ENCODE peak calls at places on chromosomes 7 and 10, in nine cellular contexts. D, K, H, T, I, X, P, R and J are unnamed samples.
A peak's percentile ranks its signal among the peaks of the same experiment; 100 is the strongest.

GRCh38 chr7:118855290-118855689 is 630.8 kb downstream of the ANKRD7 start:
- DNase-seq in R (no peak), P (peak; percentile 13), K (no peak), D (no peak), H (no peak), X (no peak), I (no peak), T (no peak), J (no peak)

GRCh38 chr10:98257961-98258360 is 10.0 kb downstream of the LOXL4 start:
- DNase-seq in D (no peak), X (no peak), R (no peak), T (no peak), P (no peak), K (no peak), I (no peak), H (no peak), J (no peak)

GRCh38 chr7:119842337-119842736 is 430.6 kb upstream of the KCND2 start:
- DNase-seq in P (no peak), X (no peak), R (no peak), K (no peak), H (no peak), D (no peak), I (no peak), T (no peak), J (no peak)

GRCh38 chr10:76327441-76327840 is 896.0 kb downstream of the LRMDA start:
- DNase-seq in D (no peak), K (no peak), X (no peak), P (no peak), T (no peak), R (no peak), H (no peak), I (no peak), J (no peak)

GRCh38 chr7:25854608-25855497 is 297.1 kb upstream of the NFE2L3 start:
- DNase-seq in P (no peak), I (peak; percentile 98), T (no peak), K (peak; percentile 65), R (no peak), H (peak; percentile 70), X (no peak), D (no peak), J (peak; percentile 90)

GRCh38 chr10:122286872-122287271 is 15.8 kb downstream of the BTBD16 start:
- DNase-seq in P (no peak), T (no peak), D (peak; percentile 75), I (no peak), K (no peak), R (no peak), X (no peak), H (peak; percentile 34), J (peak; percentile 80)

GRCh38 chr10:116873134-116873533 is 23.8 kb downstream of the ENO4 start:
- DNase-seq in H (no peak), R (no peak), D (no peak), X (no peak), I (no peak), T (no peak), P (no peak), K (no peak), J (no peak)

GRCh38 chr7:108291135-108291508 is 161.0 kb upstream of the LAMB4 start:
- DNase-seq in K (no peak), T (no peak), R (no peak), P (no peak), I (no peak), D (no peak), X (no peak), H (no peak), J (no peak)

GRCh38 chr7:68529221-68529620 is 1069.1 kb upstream of the AUTS2 start:
- DNase-seq in X (no peak), P (no peak), I (no peak), D (no peak), T (no peak), H (peak; percentile 12), K (no peak), R (no peak), J (no peak)

GRCh38 chr7:149814494-149814893 is 23.7 kb upstream of the ZNF862 start:
- DNase-seq in I (no peak), X (no peak), D (no peak), H (no peak), P (no peak), R (no peak), K (no peak), T (no peak), J (no peak)

GRCh38 chr7:14419554-14419953 is 430.1 kb upstream of the ETV1 start:
- DNase-seq in I (no peak), R (no peak), K (no peak), D (no peak), P (no peak), X (no peak), H (no peak), T (no peak), J (no peak)

GRCh38 chr10:101132636-101133473 is 1.8 kb downstream of the TLX1 start:
- DNase-seq in T (no peak), X (no peak), D (no peak), K (no peak), P (no peak), H (no peak), I (no peak), R (no peak), J (no peak)

GRCh38 chr10:122486396-122487080 is 25.2 kb downstream of the HTRA1 start:
- DNase-seq in H (no peak), P (no peak), X (no peak), R (no peak), T (no peak), D (no peak), K (no peak), I (no peak), J (no peak)

GRCh38 chr7:108717771-108718170 is 148.1 kb downstream of the DNAJB9 start:
- DNase-seq in K (no peak), I (no peak), X (no peak), P (no peak), R (no peak), T (no peak), D (no peak), H (no peak), J (no peak)

GRCh38 chr10:121624778-121625330 is 26.6 kb upstream of the FGFR2 start:
- DNase-seq in R (no peak), H (no peak), K (no peak), T (no peak), D (no peak), I (no peak), X (no peak), P (peak; percentile 56), J (no peak)

GRCh38 chr7:44964384-44964830 is 14.4 kb downstream of the MYO1G start:
- DNase-seq in H (peak; percentile 38), D (no peak), X (no peak), I (no peak), T (no peak), P (no peak), K (peak; percentile 44), R (no peak), J (no peak)